ENCODE peak calls at places on chromosomes 6 and 20, in eight cellular contexts. One of them, this sample, is unnamed.

GRCh38 chr6:159249752-159250151 is 80.6 kb downstream of the FNDC1 start:
- DNase-seq in activated CD4-positive, alpha-beta T cell treated with anti-CD3 and anti-CD28 coated beads for 36 hours: no peak
- DNase-seq in psoas muscle: no peak
- DNase-seq in HFFc6: no peak
- DNase-seq in left colon: no peak
- DNase-seq in activated T-cell treated with anti-CD3 and anti-CD28 coated beads for 1 hour: no peak
- DNase-seq in posterior vena cava: no peak
- DNase-seq in IMR-90: no peak
- DNase-seq in this sample: no peak

GRCh38 chr20:62487564-62488086 is 11.8 kb upstream of the GATA5 start:
- DNase-seq in activated T-cell treated with anti-CD3 and anti-CD28 coated beads for 1 hour: no peak
- DNase-seq in psoas muscle: no peak
- DNase-seq in HFFc6: no peak
- DNase-seq in activated CD4-positive, alpha-beta T cell treated with anti-CD3 and anti-CD28 coated beads for 36 hours: no peak
- DNase-seq in posterior vena cava: no peak
- DNase-seq in IMR-90: no peak
- DNase-seq in left colon: no peak
- DNase-seq in this sample: no peak

GRCh38 chr6:80319286-80319685 is 212.8 kb downstream of the BCKDHB start:
- DNase-seq in left colon: no peak
- DNase-seq in activated CD4-positive, alpha-beta T cell treated with anti-CD3 and anti-CD28 coated beads for 36 hours: no peak
- DNase-seq in posterior vena cava: no peak
- DNase-seq in activated T-cell treated with anti-CD3 and anti-CD28 coated beads for 1 hour: no peak
- DNase-seq in psoas muscle: no peak
- DNase-seq in HFFc6: no peak
- DNase-seq in IMR-90: no peak
- DNase-seq in this sample: no peak

GRCh38 chr6:25006565-25007001 is 70.8 kb upstream of the RIPOR2 start:
- DNase-seq in posterior vena cava: no peak
- DNase-seq in left colon: peak
- DNase-seq in psoas muscle: peak
- DNase-seq in HFFc6: peak
- DNase-seq in IMR-90: no peak
- DNase-seq in activated CD4-positive, alpha-beta T cell treated with anti-CD3 and anti-CD28 coated beads for 36 hours: peak
- DNase-seq in activated T-cell treated with anti-CD3 and anti-CD28 coated beads for 1 hour: no peak
- DNase-seq in this sample: peak

GRCh38 chr6:130585587-130585986 is 219.8 kb downstream of the TMEM200A start:
- DNase-seq in posterior vena cava: no peak
- DNase-seq in IMR-90: no peak
- DNase-seq in activated CD4-positive, alpha-beta T cell treated with anti-CD3 and anti-CD28 coated beads for 36 hours: no peak
- DNase-seq in activated T-cell treated with anti-CD3 and anti-CD28 coated beads for 1 hour: no peak
- DNase-seq in left colon: no peak
- DNase-seq in HFFc6: no peak
- DNase-seq in psoas muscle: no peak
- DNase-seq in this sample: no peak

GRCh38 chr6:3119040-3119723 is 671 bp downstream of the BPHL start:
- DNase-seq in left colon: peak
- DNase-seq in activated CD4-positive, alpha-beta T cell treated with anti-CD3 and anti-CD28 coated beads for 36 hours: no peak
- DNase-seq in posterior vena cava: no peak
- DNase-seq in psoas muscle: no peak
- DNase-seq in HFFc6: peak
- DNase-seq in activated T-cell treated with anti-CD3 and anti-CD28 coated beads for 1 hour: no peak
- DNase-seq in IMR-90: peak
- DNase-seq in this sample: no peak

GRCh38 chr6:79676785-79677736 is 45.9 kb downstream of the SH3BGRL2 start:
- DNase-seq in left colon: no peak
- DNase-seq in posterior vena cava: no peak
- DNase-seq in psoas muscle: no peak
- DNase-seq in activated CD4-positive, alpha-beta T cell treated with anti-CD3 and anti-CD28 coated beads for 36 hours: no peak
- DNase-seq in IMR-90: no peak
- DNase-seq in activated T-cell treated with anti-CD3 and anti-CD28 coated beads for 1 hour: no peak
- DNase-seq in HFFc6: no peak
- DNase-seq in this sample: no peak

GRCh38 chr6:156699017-156699421 is 78.2 kb upstream of the ARID1B start:
- DNase-seq in activated CD4-positive, alpha-beta T cell treated with anti-CD3 and anti-CD28 coated beads for 36 hours: no peak
- DNase-seq in left colon: no peak
- DNase-seq in HFFc6: peak
- DNase-seq in activated T-cell treated with anti-CD3 and anti-CD28 coated beads for 1 hour: no peak
- DNase-seq in posterior vena cava: no peak
- DNase-seq in IMR-90: peak
- DNase-seq in psoas muscle: no peak
- DNase-seq in this sample: no peak

GRCh38 chr6:170129691-170130171 is 161.1 kb downstream of the DLL1 start:
- DNase-seq in posterior vena cava: peak
- DNase-seq in IMR-90: no peak
- DNase-seq in activated T-cell treated with anti-CD3 and anti-CD28 coated beads for 1 hour: no peak
- DNase-seq in left colon: no peak
- DNase-seq in HFFc6: no peak
- DNase-seq in psoas muscle: peak
- DNase-seq in activated CD4-positive, alpha-beta T cell treated with anti-CD3 and anti-CD28 coated beads for 36 hours: no peak
- DNase-seq in this sample: peak

GRCh38 chr6:106886922-106887797 is 87.4 kb downstream of the CD24 start:
- DNase-seq in posterior vena cava: no peak
- DNase-seq in psoas muscle: no peak
- DNase-seq in activated T-cell treated with anti-CD3 and anti-CD28 coated beads for 1 hour: no peak
- DNase-seq in left colon: no peak
- DNase-seq in activated CD4-positive, alpha-beta T cell treated with anti-CD3 and anti-CD28 coated beads for 36 hours: no peak
- DNase-seq in IMR-90: no peak
- DNase-seq in HFFc6: no peak
- DNase-seq in this sample: no peak

GRCh38 chr6:118812972-118813371 is 81.0 kb upstream of the ASF1A start:
- DNase-seq in HFFc6: peak
- DNase-seq in activated T-cell treated with anti-CD3 and anti-CD28 coated beads for 1 hour: no peak
- DNase-seq in posterior vena cava: no peak
- DNase-seq in IMR-90: peak
- DNase-seq in psoas muscle: no peak
- DNase-seq in left colon: no peak
- DNase-seq in activated CD4-positive, alpha-beta T cell treated with anti-CD3 and anti-CD28 coated beads for 36 hours: no peak
- DNase-seq in this sample: no peak

GRCh38 chr6:37435373-37435772 is 2.4 kb downstream of the CMTR1 start:
- DNase-seq in activated CD4-positive, alpha-beta T cell treated with anti-CD3 and anti-CD28 coated beads for 36 hours: no peak
- DNase-seq in posterior vena cava: no peak
- DNase-seq in IMR-90: no peak
- DNase-seq in psoas muscle: no peak
- DNase-seq in HFFc6: no peak
- DNase-seq in left colon: no peak
- DNase-seq in activated T-cell treated with anti-CD3 and anti-CD28 coated beads for 1 hour: no peak
- DNase-seq in this sample: no peak

This sample was measured in spleen.